ENCODE peak calls at places on chromosomes 5 and 9, in five cellular contexts. One of them, this sample, is unnamed.

GRCh38 chr5:94440015-94440414 is 178.4 kb downstream of the KIAA0825 start:
- DNase-seq in HFF-Myc: no peak
- DNase-seq in LoVo: no peak
- DNase-seq in fibroblast of lung: no peak
- DNase-seq in activated CD8-positive, alpha-beta memory T cell treated with anti-CD3 and anti-CD28 coated beads for 48 hours: no peak
- DNase-seq in this sample: no peak

GRCh38 chr9:114719290-114719689 is 37.3 kb upstream of the TEX48 start:
- DNase-seq in HFF-Myc: no peak
- DNase-seq in LoVo: no peak
- DNase-seq in fibroblast of lung: peak; percentile 33
- DNase-seq in activated CD8-positive, alpha-beta memory T cell treated with anti-CD3 and anti-CD28 coated beads for 48 hours: no peak
- DNase-seq in this sample: no peak

GRCh38 chr5:143180751-143181150 is 222.7 kb downstream of the NR3C1 start:
- DNase-seq in HFF-Myc: no peak
- DNase-seq in LoVo: no peak
- DNase-seq in fibroblast of lung: no peak
- DNase-seq in activated CD8-positive, alpha-beta memory T cell treated with anti-CD3 and anti-CD28 coated beads for 48 hours: no peak
- DNase-seq in this sample: no peak

GRCh38 chr9:6777218-6777902 is 19.6 kb downstream of the KDM4C start:
- DNase-seq in HFF-Myc: no peak
- DNase-seq in LoVo: no peak
- DNase-seq in fibroblast of lung: no peak
- DNase-seq in activated CD8-positive, alpha-beta memory T cell treated with anti-CD3 and anti-CD28 coated beads for 48 hours: no peak
- DNase-seq in this sample: no peak

GRCh38 chr9:80906728-80907127 is 782.6 kb downstream of the TLE1 start:
- DNase-seq in HFF-Myc: no peak
- DNase-seq in LoVo: no peak
- DNase-seq in fibroblast of lung: no peak
- DNase-seq in activated CD8-positive, alpha-beta memory T cell treated with anti-CD3 and anti-CD28 coated beads for 48 hours: no peak
- DNase-seq in this sample: no peak

GRCh38 chr9:111891910-111892499 is 4.6 kb upstream of the UGCG start:
- DNase-seq in HFF-Myc: no peak
- DNase-seq in LoVo: peak; percentile 83
- DNase-seq in fibroblast of lung: no peak
- DNase-seq in activated CD8-positive, alpha-beta memory T cell treated with anti-CD3 and anti-CD28 coated beads for 48 hours: no peak
- DNase-seq in this sample: no peak

GRCh38 chr9:110126986-110127864 is 80.7 kb downstream of the C9orf152 start:
- DNase-seq in HFF-Myc: no peak
- DNase-seq in LoVo: no peak
- DNase-seq in fibroblast of lung: peak; percentile 58
- DNase-seq in activated CD8-positive, alpha-beta memory T cell treated with anti-CD3 and anti-CD28 coated beads for 48 hours: no peak
- DNase-seq in this sample: peak; percentile 85

GRCh38 chr5:167800405-167800804 is 491.0 kb upstream of the WWC1 start:
- DNase-seq in HFF-Myc: no peak
- DNase-seq in LoVo: no peak
- DNase-seq in fibroblast of lung: no peak
- DNase-seq in activated CD8-positive, alpha-beta memory T cell treated with anti-CD3 and anti-CD28 coated beads for 48 hours: no peak
- DNase-seq in this sample: no peak

This sample was measured in stromal cell of bone marrow.